ENCODE peak calls at places on chromosomes 4 and X, in nine cellular contexts. V is tibial nerve, U is A549, G is lower lobe of right lung, P is ovary, K is right lobe of liver, Q is endothelial cell of umbilical vein, L is fibroblast of lung, J is thyroid gland. R is an unnamed sample.
A peak's percentile ranks its signal among the peaks of the same experiment; 100 is the strongest.

GRCh38 chrX:23003121-23003520 is 3.4 kb downstream of the DDX53 start:
- DNase-seq in K (no peak), P (no peak), V (no peak), L (peak; percentile 56), Q (peak; percentile 1), U (no peak), G (no peak), J (no peak), R (peak; percentile 36)

GRCh38 chr4:40233227-40233626 is 36.4 kb downstream of the RHOH start:
- DNase-seq in U (no peak), L (no peak), P (no peak), Q (no peak), J (no peak), V (no peak), G (no peak), K (no peak), R (no peak)

GRCh38 chr4:30757357-30757756 is 37.2 kb downstream of the PCDH7 start:
- DNase-seq in Q (peak; percentile 90), U (no peak), J (no peak), P (no peak), V (no peak), K (no peak), G (no peak), L (peak; percentile 98), R (peak; percentile 98)

GRCh38 chr4:92101609-92102231 is 202.0 kb upstream of the GRID2 start:
- DNase-seq in G (no peak), V (no peak), L (peak; percentile 78), U (no peak), Q (no peak), K (no peak), J (no peak), P (no peak), R (peak; percentile 70)

GRCh38 chrX:23811135-23811781 is 28.3 kb downstream of the SAT1 start:
- DNase-seq in J (no peak), G (peak; percentile 55), K (no peak), V (no peak), Q (peak; percentile 77), L (no peak), P (no peak), U (no peak), R (no peak)

GRCh38 chr4:128574706-128575105 is 234.8 kb upstream of the JADE1 start:
- DNase-seq in Q (peak; percentile 49), L (peak; percentile 52), V (peak; percentile 45), K (peak; percentile 61), J (peak; percentile 82), U (peak; percentile 52), P (peak; percentile 79), G (peak; percentile 73), R (peak; percentile 30)

GRCh38 chrX:21658746-21659145 is 616 bp upstream of the KLHL34 start:
- DNase-seq in G (no peak), J (no peak), U (no peak), Q (no peak), P (no peak), V (no peak), K (peak; percentile 43), L (no peak), R (no peak)

GRCh38 chr4:84218002-84218401 is 281.1 kb downstream of the NKX6-1 start:
- DNase-seq in V (no peak), P (no peak), U (no peak), K (no peak), J (no peak), L (peak; percentile 35), Q (no peak), G (no peak), R (peak; percentile 29)

GRCh38 chr4:95362906-95363578 is 185.7 kb downstream of the UNC5C start:
- DNase-seq in V (no peak), K (no peak), P (peak; percentile 56), U (no peak), J (no peak), G (no peak), Q (peak; percentile 54), L (peak; percentile 43), R (peak; percentile 25)

GRCh38 chr4:65566473-65566872 is 103.8 kb downstream of the EPHA5 start:
- DNase-seq in K (no peak), P (no peak), G (no peak), J (no peak), V (no peak), Q (no peak), U (no peak), L (no peak), R (no peak)

GRCh38 chr4:6873291-6873690 is 36.3 kb upstream of the TBC1D14 start:
- DNase-seq in V (no peak), P (no peak), L (no peak), K (no peak), Q (peak; percentile 21), U (peak; percentile 10), G (no peak), J (no peak), R (no peak)
- TF ChIP-seq CTCF in V (no peak), P (no peak), L (no peak), K (no peak), Q (no peak), U (no peak), G (no peak), J (no peak), R (no peak)

DNA sequence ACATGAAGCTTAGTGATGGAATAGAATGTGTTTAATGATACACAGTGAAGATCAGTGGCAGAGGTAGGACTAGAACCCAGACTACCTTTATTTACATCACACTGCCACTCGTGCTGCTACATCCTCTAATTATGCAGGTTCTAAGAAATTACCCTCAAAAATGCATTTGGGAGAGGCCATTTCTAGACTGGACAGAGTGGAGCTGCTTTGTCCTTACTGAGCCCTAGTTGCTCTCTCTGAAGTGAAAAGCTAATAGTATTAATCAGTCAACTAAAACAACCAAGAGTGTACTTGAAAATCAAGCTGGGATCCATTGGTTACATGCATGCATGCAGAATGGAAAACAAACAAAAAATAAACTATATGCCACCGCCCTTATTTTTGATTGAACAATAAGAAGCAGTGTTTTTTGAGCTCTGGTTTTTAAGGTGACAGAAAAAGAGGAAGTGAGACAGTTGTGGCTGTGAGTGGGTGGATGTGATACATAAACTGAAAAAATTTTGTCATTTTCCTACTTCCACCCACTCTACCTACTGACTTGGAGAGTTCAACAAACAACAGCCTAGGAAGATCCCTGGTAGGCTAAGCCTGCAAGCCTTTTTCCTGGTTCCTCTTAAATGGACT is 6.8 kb upstream of the VSIG4 start:
- DNase-seq in U (no peak), J (no peak), Q (no peak), K (no peak), G (no peak), P (no peak), V (no peak), L (no peak), R (no peak)
- H3K4me1 ChIP-seq in U (no peaks in the 10 kb centered on the region), J (no peaks in the 10 kb centered on the region), Q (no peaks in the 10 kb centered on the region), K (no peaks in the 10 kb centered on the region), G (no peaks in the 10 kb centered on the region), P (no peaks in the 10 kb centered on the region), V (no peaks in the 10 kb centered on the region), L (no peaks in the 10 kb centered on the region), R (no peaks in the 10 kb centered on the region)

DNA sequence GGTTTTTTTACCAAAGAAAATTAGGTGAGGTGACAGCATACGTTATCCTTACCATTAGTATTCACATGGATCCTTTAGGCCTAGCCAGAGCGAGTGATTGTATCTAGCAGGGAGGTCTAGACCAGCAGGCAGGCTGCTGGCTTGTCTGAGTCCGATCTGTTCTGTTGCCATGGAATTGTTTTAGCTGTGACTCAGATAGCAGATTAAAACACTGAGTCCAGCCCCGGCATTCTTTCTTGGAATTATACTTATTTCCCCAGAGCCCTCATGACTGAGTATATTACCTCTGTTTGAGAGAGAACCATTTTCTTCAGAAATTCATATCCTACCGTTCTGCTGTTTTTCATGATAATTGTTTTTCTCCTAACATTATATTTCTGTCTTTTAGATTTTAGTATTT is 37.4 kb downstream of the OCRL start:
- DNase-seq in G (no peak), Q (peak; percentile 71), U (no peak), L (peak; percentile 84), J (no peak), V (peak; percentile 32), K (no peak), P (peak; percentile 40), R (peak; percentile 74)
- TF ChIP-seq CTCF in G (no peak), Q (no peak), U (no peak), L (no peak), J (no peak), V (no peak), K (no peak), P (no peak), R (no peak)

DNA sequence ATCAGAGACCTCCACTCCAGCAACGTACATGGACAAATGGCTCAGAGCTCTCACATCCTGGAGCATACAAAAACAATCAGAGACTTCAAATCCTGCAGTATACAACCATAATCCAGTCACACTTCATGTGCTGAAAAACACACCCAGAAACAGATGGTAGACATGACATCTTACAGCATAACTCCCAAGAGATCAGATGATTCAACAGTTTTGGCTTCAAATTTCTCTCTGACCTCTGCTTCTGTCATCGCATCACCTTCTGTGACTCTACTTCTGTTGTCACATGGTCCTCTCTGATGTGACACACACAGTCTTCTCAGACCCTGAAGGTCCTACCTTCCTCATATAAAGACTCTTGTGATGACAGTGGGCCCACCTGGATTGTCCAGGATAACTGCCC is 18.5 kb downstream of the SUV39H1 start:
- DNase-seq in Q (no peak), K (no peak), P (no peak), V (no peak), U (no peak), J (no peak), L (peak; percentile 25), G (no peak), R (no peak)
- H3K4me1 ChIP-seq in Q (no peaks in the 10 kb centered on the region), K (no peaks in the 10 kb centered on the region), P (no peaks in the 10 kb centered on the region), V (no peaks in the 10 kb centered on the region), U (no peaks in the 10 kb centered on the region), J (no peaks in the 10 kb centered on the region), L (peaks cover 3% of the 10 kb centered on the region), G (no peaks in the 10 kb centered on the region), R (peaks cover 8% of the 10 kb centered on the region)

GRCh38 chr4:13833171-13833804 is 205.8 kb upstream of the BOD1L1 start:
- DNase-seq in V (no peak), P (no peak), L (no peak), Q (no peak), G (no peak), U (no peak), K (no peak), J (no peak), R (no peak)
- TF ChIP-seq CTCF in V (no peak), P (no peak), L (no peak), Q (no peak), G (no peak), U (no peak), K (no peak), J (no peak), R (no peak)

R was measured in astrocyte.